ENCODE peak calls at places on chromosomes 13 and 19, in seven cellular contexts. B is DMS153; C is activated naive CD4-positive, alpha-beta T cell treated with anti-CD3 and anti-CD28 coated beads for 36 hours; Q is glomerular endothelial cell; G is stimulated activated effector memory CD8-positive, alpha-beta T cell treated with anti-CD3 and anti-CD28 coated beads, Interleukin-12 subunit alpha, Interleukin-12 subunit beta, amount 100 ng/mL, for 72 hours; J is mammary epithelial cell; U is progenitor cell of endocrine pancreas. X is an unnamed sample.

GRCh38 chr13:75452564-75452963 is 29.4 kb downstream of the TBC1D4 start:
- DNase-seq in B (no peak), C (no peak), Q (no peak), G (no peak), J (peak), U (no peak), X (no peak)

GRCh38 chr19:40689339-40690049 is 957 bp downstream of the NUMBL start:
- DNase-seq in B (no peak), C (peak), Q (no peak), G (no peak), J (no peak), U (no peak), X (peak)

GRCh38 chr19:55637534-55637933 is 3.3 kb upstream of the ZNF580 start:
- DNase-seq in B (no peak), C (no peak), Q (no peak), G (no peak), J (no peak), U (no peak), X (no peak)

GRCh38 chr13:106291006-106291405 is 244.5 kb downstream of the EFNB2 start:
- DNase-seq in B (no peak), C (no peak), Q (no peak), G (no peak), J (peak), U (no peak), X (no peak)

GRCh38 chr13:79870123-79870522 is 389.2 kb downstream of the NDFIP2 start:
- DNase-seq in B (no peak), C (no peak), Q (peak), G (no peak), J (no peak), U (no peak), X (no peak)

GRCh38 chr13:98910501-98910951 is 67.3 kb downstream of the DOCK9 start:
- DNase-seq in B (peak), C (peak), Q (peak), G (no peak), J (peak), U (no peak), X (no peak)

GRCh38 chr19:4097501-4097900 is 26.4 kb downstream of the MAP2K2 start:
- DNase-seq in B (no peak), C (no peak), Q (no peak), G (no peak), J (no peak), U (no peak), X (no peak)

GRCh38 chr19:54002495-54003315 is 11.3 kb downstream of the CACNG6 start:
- DNase-seq in B (no peak), C (no peak), Q (no peak), G (no peak), J (peak), U (no peak), X (no peak)

GRCh38 chr13:99656843-99657506 is 155.7 kb downstream of the TM9SF2 start:
- DNase-seq in B (no peak), C (peak), Q (no peak), G (no peak), J (no peak), U (no peak), X (no peak)

GRCh38 chr13:75762967-75763366 is 126.8 kb downstream of the LMO7 start:
- DNase-seq in B (no peak), C (no peak), Q (no peak), G (no peak), J (no peak), U (no peak), X (no peak)

GRCh38 chr13:42229287-42229686 is 42.7 kb upstream of the AKAP11 start:
- DNase-seq in B (no peak), C (no peak), Q (no peak), G (no peak), J (no peak), U (no peak), X (no peak)

GRCh38 chr13:84994582-84994981 is 804.6 kb downstream of the SLITRK6 start:
- DNase-seq in B (no peak), C (no peak), Q (no peak), G (no peak), J (no peak), U (no peak), X (no peak)

GRCh38 chr13:51681037-51681678 is 96.9 kb downstream of the WDFY2 start:
- DNase-seq in B (no peak), C (no peak), Q (no peak), G (no peak), J (peak), U (no peak), X (no peak)

GRCh38 chr13:94280357-94280756 is 199.1 kb downstream of the DCT start:
- DNase-seq in B (no peak), C (no peak), Q (no peak), G (no peak), J (no peak), U (no peak), X (no peak)

GRCh38 chr13:79679334-79679733 is 198.4 kb downstream of the NDFIP2 start:
- DNase-seq in B (peak), C (peak), Q (peak), G (peak), J (peak), U (peak), X (peak)

GRCh38 chr13:112056739-112057433 is 10.1 kb upstream of the SOX1 start:
- DNase-seq in B (peak), C (no peak), Q (no peak), G (no peak), J (no peak), U (no peak), X (no peak)

X was measured in nephron progenitor cell.